ENCODE peak calls at places on chromosomes 7 and 10, in seven cellular contexts. F is stimulated activated CD4-positive, alpha-beta T cell treated with anti-CD3 and anti-CD28 coated beads, Interleukin-2, amount 100 ng/mL, for 24 hours; N is activated CD8-positive, alpha-beta T cell treated with anti-CD3 and anti-CD28 coated beads for 36 hours; S is mucosa of gallbladder; P is GDM1; R is HTR-8/SVneo; G is posterior vena cava. B is an unnamed sample.
A peak's percentile ranks its signal among the peaks of the same experiment; 100 is the strongest.

GRCh38 chr7:72753781-72754180 is 74.2 kb downstream of the TYW1B start:
- DNase-seq in P (no peak), G (no peak), F (no peak), R (no peak), S (no peak), N (no peak), B (no peak)

GRCh38 chr7:130689683-130690082 is 3.3 kb upstream of the TSGA13 start:
- DNase-seq in N (no peak), P (no peak), F (no peak), G (no peak), S (no peak), R (no peak), B (no peak)

GRCh38 chr7:146683439-146683838 is 566.8 kb downstream of the CNTNAP2 start:
- DNase-seq in N (no peak), R (no peak), F (no peak), P (no peak), G (no peak), S (no peak), B (no peak)

GRCh38 chr10:88838766-88839165 is 12.9 kb downstream of the ANKRD22 start:
- DNase-seq in G (no peak), R (no peak), N (no peak), S (no peak), P (no peak), F (no peak), B (no peak)

GRCh38 chr10:86167101-86167761 is 199.4 kb downstream of the GRID1 start:
- DNase-seq in F (no peak), S (no peak), R (no peak), G (peak; percentile 77), P (no peak), N (no peak), B (peak; percentile 41)

GRCh38 chr7:5692845-5693278 is 88.6 kb downstream of the RNF216 start:
- DNase-seq in S (no peak), F (no peak), N (no peak), P (no peak), R (peak; percentile 34), G (no peak), B (no peak)

GRCh38 chr10:92880233-92880861 is 32.0 kb downstream of the EXOC6 start:
- DNase-seq in S (peak; percentile 21), G (no peak), R (peak; percentile 25), N (peak; percentile 5), F (no peak), P (peak; percentile 20), B (no peak)

GRCh38 chr7:158587425-158588084 is at the start of gene PTPRN2:
- DNase-seq in R (peak; percentile 58), N (peak; percentile 55), S (peak; percentile 62), F (peak; percentile 71), P (no peak), G (peak; percentile 86), B (peak; percentile 74)

GRCh38 chr7:5343893-5344292 is 61.1 kb downstream of the SLC29A4 start:
- DNase-seq in S (no peak), F (no peak), R (no peak), G (no peak), P (no peak), N (no peak), B (no peak)

GRCh38 chr10:80356563-80356999 is at the start of the genes DYDC1 and DYDC2:
- DNase-seq in G (peak; percentile 82), S (peak; percentile 45), N (peak; percentile 79), F (peak; percentile 63), R (no peak), P (no peak), B (no peak)

GRCh38 chr10:103693070-103693811 is 162.1 kb downstream of the SH3PXD2A start:
- DNase-seq in F (peak; percentile 51), P (no peak), N (peak; percentile 60), S (no peak), R (no peak), G (no peak), B (no peak)

GRCh38 chr10:28492093-28492492 is 40.8 kb upstream of the WAC start:
- DNase-seq in G (no peak), N (no peak), P (no peak), R (no peak), F (no peak), S (no peak), B (no peak)

GRCh38 chr10:56823849-56824248 is 462.8 kb upstream of the ZWINT start:
- DNase-seq in S (no peak), N (no peak), F (no peak), P (peak; percentile 16), G (no peak), R (no peak), B (no peak)

GRCh38 chr7:104142147-104142546 is 65.7 kb downstream of the ORC5 start:
- DNase-seq in P (no peak), S (no peak), G (no peak), F (no peak), R (no peak), N (no peak), B (no peak)

GRCh38 chr10:35565602-35566061 is 39.5 kb upstream of the GJD4 start:
- DNase-seq in S (no peak), G (no peak), R (no peak), N (no peak), F (no peak), P (no peak), B (no peak)

GRCh38 chr10:122192142-122192541 is 79.0 kb upstream of the BTBD16 start:
- DNase-seq in R (no peak), G (no peak), S (peak; percentile 19), N (no peak), F (no peak), P (no peak), B (no peak)

GRCh38 chr7:101677421-101678137 is 48.5 kb upstream of the MYL10 start:
- DNase-seq in R (no peak), F (no peak), S (no peak), P (no peak), N (no peak), G (no peak), B (no peak)

GRCh38 chr10:110794808-110795207 is 76.9 kb upstream of the PDCD4 start:
- DNase-seq in N (no peak), F (no peak), R (no peak), G (no peak), S (no peak), P (no peak), B (peak; percentile 85)

GRCh38 chr7:19930051-19930450 is 156.6 kb upstream of the TMEM196 start:
- DNase-seq in F (no peak), P (no peak), S (no peak), N (no peak), R (no peak), G (no peak), B (no peak)

GRCh38 chr10:110511734-110512449 is 14.2 kb downstream of the DUSP5 start:
- DNase-seq in R (no peak), P (no peak), N (no peak), G (no peak), S (no peak), F (no peak), B (no peak)

GRCh38 chr10:1526427-1527055 is 210.8 kb downstream of the ADARB2 start:
- DNase-seq in R (no peak), N (no peak), S (no peak), G (peak; percentile 53), P (no peak), F (no peak), B (peak; percentile 29)

GRCh38 chr7:131293018-131293417 is 34.7 kb upstream of the MKLN1 start:
- DNase-seq in S (no peak), P (no peak), R (no peak), G (peak; percentile 87), F (no peak), N (no peak), B (no peak)

B was measured in cardiac septum.